ENCODE peak calls at places on chromosome 19, in nine cellular contexts. One of them, this sample, is unnamed.
A peak's percentile ranks its signal among the peaks of the same experiment; 100 is the strongest.

GRCh38 chr19:934865-935422 is 9.1 kb downstream of the ARID3A start:
- DNase-seq in IMR-90: peak; percentile 49
- DNase-seq in body of pancreas: peak; percentile 98
- DNase-seq in testis: peak; percentile 71
- DNase-seq in Peyer's patch: no peak
- DNase-seq in GM12878: no peak
- DNase-seq in heart left ventricle: peak; percentile 93
- DNase-seq in suprapubic skin: peak; percentile 91
- DNase-seq in stomach: peak; percentile 97
- DNase-seq in this sample: no peak

GRCh38 chr19:11576186-11576585 is 1.3 kb downstream of the ACP5 start:
- DNase-seq in IMR-90: no peak
- DNase-seq in body of pancreas: no peak
- DNase-seq in testis: no peak
- DNase-seq in Peyer's patch: no peak
- DNase-seq in GM12878: no peak
- DNase-seq in heart left ventricle: no peak
- DNase-seq in suprapubic skin: no peak
- DNase-seq in stomach: no peak
- DNase-seq in this sample: no peak

GRCh38 chr19:35349614-35350521 is 2.2 kb downstream of the FFAR1 start:
- DNase-seq in IMR-90: no peak
- DNase-seq in body of pancreas: no peak
- DNase-seq in testis: no peak
- DNase-seq in Peyer's patch: peak; percentile 15
- DNase-seq in GM12878: no peak
- DNase-seq in heart left ventricle: peak; percentile 45
- DNase-seq in suprapubic skin: peak; percentile 65
- DNase-seq in stomach: no peak
- DNase-seq in this sample: no peak

GRCh38 chr19:900302-901111 is 7.2 kb downstream of the RNU6-9 start:
- DNase-seq in IMR-90: no peak
- DNase-seq in body of pancreas: no peak
- DNase-seq in testis: peak; percentile 38
- DNase-seq in Peyer's patch: no peak
- DNase-seq in GM12878: no peak
- DNase-seq in heart left ventricle: no peak
- DNase-seq in suprapubic skin: no peak
- DNase-seq in stomach: no peak
- DNase-seq in this sample: peak; percentile 63

GRCh38 chr19:11008111-11008510 is 47.3 kb downstream of the SMARCA4 start:
- DNase-seq in IMR-90: no peak
- DNase-seq in body of pancreas: no peak
- DNase-seq in testis: no peak
- DNase-seq in Peyer's patch: no peak
- DNase-seq in GM12878: no peak
- DNase-seq in heart left ventricle: no peak
- DNase-seq in suprapubic skin: no peak
- DNase-seq in stomach: no peak
- DNase-seq in this sample: no peak

GRCh38 chr19:58381460-58382220 is 810 bp upstream of the ZNF837 start:
- DNase-seq in IMR-90: no peak
- DNase-seq in body of pancreas: no peak
- DNase-seq in testis: no peak
- DNase-seq in Peyer's patch: no peak
- DNase-seq in GM12878: no peak
- DNase-seq in heart left ventricle: peak; percentile 58
- DNase-seq in suprapubic skin: no peak
- DNase-seq in stomach: no peak
- DNase-seq in this sample: no peak

GRCh38 chr19:53903055-53903680 is 5.9 kb upstream of the CACNG7 start:
- DNase-seq in IMR-90: peak; percentile 30
- DNase-seq in body of pancreas: peak; percentile 40
- DNase-seq in testis: peak; percentile 45
- DNase-seq in Peyer's patch: no peak
- DNase-seq in GM12878: no peak
- DNase-seq in heart left ventricle: no peak
- DNase-seq in suprapubic skin: no peak
- DNase-seq in stomach: no peak
- DNase-seq in this sample: peak; percentile 55

GRCh38 chr19:27885361-27885760 is 1327.6 kb downstream of the UQCRFS1 start:
- DNase-seq in IMR-90: no peak
- DNase-seq in body of pancreas: no peak
- DNase-seq in testis: no peak
- DNase-seq in Peyer's patch: no peak
- DNase-seq in GM12878: no peak
- DNase-seq in heart left ventricle: no peak
- DNase-seq in suprapubic skin: no peak
- DNase-seq in stomach: no peak
- DNase-seq in this sample: no peak

GRCh38 chr19:4361152-4362037 is 18.0 kb downstream of the MPND start:
- DNase-seq in IMR-90: peak; percentile 54
- DNase-seq in body of pancreas: no peak
- DNase-seq in testis: no peak
- DNase-seq in Peyer's patch: no peak
- DNase-seq in GM12878: no peak
- DNase-seq in heart left ventricle: no peak
- DNase-seq in suprapubic skin: no peak
- DNase-seq in stomach: no peak
- DNase-seq in this sample: no peak

DNA sequence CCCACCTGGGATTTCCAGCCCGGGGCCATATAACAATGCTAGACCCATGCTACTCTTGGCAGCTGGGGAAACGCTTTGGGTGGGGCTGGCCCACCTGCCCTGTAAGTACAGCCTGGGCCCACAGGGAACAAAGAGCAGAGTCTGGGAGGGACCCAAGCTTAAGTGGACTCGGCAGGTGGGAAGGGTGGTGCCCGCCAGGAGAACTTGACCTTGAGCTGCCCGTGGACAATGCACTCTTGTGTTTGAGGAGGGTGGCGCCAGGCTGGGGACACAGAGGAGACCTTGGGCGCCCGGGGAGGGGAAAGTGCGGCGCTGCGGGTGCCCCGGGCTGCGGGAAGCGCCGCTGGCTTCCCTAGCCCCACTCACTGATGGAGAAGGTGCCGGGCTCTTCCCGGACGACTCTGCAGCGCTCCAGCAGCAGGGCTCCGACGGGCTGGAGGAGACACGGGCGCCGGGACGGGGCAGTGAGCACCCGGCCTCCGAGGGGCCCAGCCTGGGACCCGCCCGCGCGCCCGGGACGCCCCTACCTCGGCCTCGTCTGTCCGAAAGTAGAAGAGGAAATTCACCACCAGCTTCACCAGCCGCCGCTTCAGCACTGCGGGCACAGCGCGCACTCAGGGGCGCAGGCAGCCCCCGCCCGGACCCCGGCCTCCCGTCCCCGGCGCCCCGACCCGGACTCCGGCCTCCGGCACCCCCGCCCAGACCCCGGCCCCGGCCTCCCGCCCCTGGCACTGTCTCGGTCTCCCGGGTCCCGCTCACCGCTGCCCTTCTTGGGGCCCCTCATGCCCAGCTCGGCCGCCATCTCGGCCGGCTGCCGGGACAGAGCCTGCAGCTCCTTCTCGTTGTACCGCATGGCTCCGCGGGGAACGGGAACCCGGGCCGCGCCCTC is 489 bp downstream of the PLEKHJ1 start:
- DNase-seq in IMR-90: no peak
- DNase-seq in body of pancreas: peak; percentile 86
- DNase-seq in testis: peak; percentile 67
- DNase-seq in Peyer's patch: no peak
- DNase-seq in GM12878: no peak
- DNase-seq in heart left ventricle: no peak
- DNase-seq in suprapubic skin: no peak
- DNase-seq in stomach: peak; percentile 79
- DNase-seq in this sample: no peak
- TF ChIP-seq POLR2A in IMR-90: no peak
- TF ChIP-seq POLR2A in body of pancreas: peak; percentile 40
- TF ChIP-seq POLR2A in testis: no peak
- TF ChIP-seq POLR2A in Peyer's patch: peak; percentile 92
- TF ChIP-seq POLR2A in GM12878: peak; percentile 67
- TF ChIP-seq POLR2A in heart left ventricle: no peak
- TF ChIP-seq POLR2A in suprapubic skin: no peak
- TF ChIP-seq POLR2A in stomach: no peak
- TF ChIP-seq POLR2A in this sample: no peak

GRCh38 chr19:40464059-40465024 is 1.2 kb downstream of the BLVRB start:
- DNase-seq in IMR-90: peak; percentile 88
- DNase-seq in body of pancreas: peak; percentile 91
- DNase-seq in testis: peak; percentile 89
- DNase-seq in Peyer's patch: peak; percentile 75
- DNase-seq in GM12878: no peak
- DNase-seq in heart left ventricle: peak; percentile 85
- DNase-seq in suprapubic skin: peak; percentile 88
- DNase-seq in stomach: peak; percentile 92
- DNase-seq in this sample: peak; percentile 99

GRCh38 chr19:40466219-40467006 is at the start of gene SPTBN4:
- DNase-seq in IMR-90: no peak
- DNase-seq in body of pancreas: peak; percentile 39
- DNase-seq in testis: peak; percentile 39
- DNase-seq in Peyer's patch: peak; percentile 29
- DNase-seq in GM12878: peak; percentile 40
- DNase-seq in heart left ventricle: peak; percentile 67
- DNase-seq in suprapubic skin: peak; percentile 85
- DNase-seq in stomach: no peak
- DNase-seq in this sample: no peak

GRCh38 chr19:40465025-40465780 is at the start of gene BLVRB:
- DNase-seq in IMR-90: peak; percentile 52
- DNase-seq in body of pancreas: peak; percentile 73
- DNase-seq in testis: no peak
- DNase-seq in Peyer's patch: no peak
- DNase-seq in GM12878: no peak
- DNase-seq in heart left ventricle: no peak
- DNase-seq in suprapubic skin: no peak
- DNase-seq in stomach: no peak
- DNase-seq in this sample: peak; percentile 95

GRCh38 chr19:40467007-40467565 is 285 bp downstream of the SPTBN4 start:
- DNase-seq in IMR-90: no peak
- DNase-seq in body of pancreas: no peak
- DNase-seq in testis: no peak
- DNase-seq in Peyer's patch: no peak
- DNase-seq in GM12878: no peak
- DNase-seq in heart left ventricle: peak; percentile 67
- DNase-seq in suprapubic skin: no peak
- DNase-seq in stomach: no peak
- DNase-seq in this sample: no peak

DNA sequence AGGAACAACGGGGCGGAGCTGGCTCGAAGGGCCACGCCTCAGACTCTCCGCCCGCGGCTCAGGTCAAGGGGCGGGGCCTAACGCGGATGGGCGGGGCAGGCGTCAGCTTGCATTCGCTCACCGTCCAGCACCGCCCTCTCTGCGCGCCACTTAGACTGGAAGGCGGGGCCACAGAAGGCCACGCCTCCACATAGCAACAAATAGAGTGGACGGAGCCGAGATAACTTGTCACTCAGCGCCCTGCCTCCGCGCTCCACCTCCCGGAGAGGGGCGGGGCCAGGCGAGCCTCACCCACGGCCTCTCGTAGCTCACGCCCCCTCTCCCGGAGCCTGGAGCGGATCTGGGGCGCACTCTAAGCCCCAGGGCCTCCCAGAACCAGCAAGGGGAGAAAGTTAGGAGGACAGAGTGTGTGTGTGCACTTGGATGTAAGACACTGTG is 255 bp upstream of the BLVRB start:
- DNase-seq in IMR-90: peak; percentile 99
- DNase-seq in body of pancreas: peak; percentile 100
- DNase-seq in testis: peak; percentile 100
- DNase-seq in Peyer's patch: peak; percentile 100
- DNase-seq in GM12878: peak; percentile 96
- DNase-seq in heart left ventricle: peak; percentile 100
- DNase-seq in suprapubic skin: peak; percentile 99
- DNase-seq in stomach: peak; percentile 100
- DNase-seq in this sample: peak; percentile 100
- TF ChIP-seq POLR2A in IMR-90: no peak
- TF ChIP-seq POLR2A in body of pancreas: no peak
- TF ChIP-seq POLR2A in testis: no peak
- TF ChIP-seq POLR2A in Peyer's patch: no peak
- TF ChIP-seq POLR2A in GM12878: no peak
- TF ChIP-seq POLR2A in heart left ventricle: no peak
- TF ChIP-seq POLR2A in suprapubic skin: no peak
- TF ChIP-seq POLR2A in stomach: no peak
- TF ChIP-seq POLR2A in this sample: peak; percentile 60

GRCh38 chr19:13116282-13117175 is at the start of gene TRMT1:
- DNase-seq in IMR-90: peak; percentile 91
- DNase-seq in body of pancreas: peak; percentile 94
- DNase-seq in testis: peak; percentile 97
- DNase-seq in Peyer's patch: peak; percentile 95
- DNase-seq in GM12878: peak; percentile 90
- DNase-seq in heart left ventricle: peak; percentile 94
- DNase-seq in suprapubic skin: peak; percentile 97
- DNase-seq in stomach: peak; percentile 93
- DNase-seq in this sample: peak; percentile 93
- TF ChIP-seq POLR2A in IMR-90: peak; percentile 31
- TF ChIP-seq POLR2A in body of pancreas: no peak
- TF ChIP-seq POLR2A in testis: no peak
- TF ChIP-seq POLR2A in Peyer's patch: peak; percentile 31
- TF ChIP-seq POLR2A in GM12878: peak; percentile 73
- TF ChIP-seq POLR2A in heart left ventricle: no peak
- TF ChIP-seq POLR2A in suprapubic skin: no peak
- TF ChIP-seq POLR2A in stomach: no peak
- TF ChIP-seq POLR2A in this sample: no peak

DNA sequence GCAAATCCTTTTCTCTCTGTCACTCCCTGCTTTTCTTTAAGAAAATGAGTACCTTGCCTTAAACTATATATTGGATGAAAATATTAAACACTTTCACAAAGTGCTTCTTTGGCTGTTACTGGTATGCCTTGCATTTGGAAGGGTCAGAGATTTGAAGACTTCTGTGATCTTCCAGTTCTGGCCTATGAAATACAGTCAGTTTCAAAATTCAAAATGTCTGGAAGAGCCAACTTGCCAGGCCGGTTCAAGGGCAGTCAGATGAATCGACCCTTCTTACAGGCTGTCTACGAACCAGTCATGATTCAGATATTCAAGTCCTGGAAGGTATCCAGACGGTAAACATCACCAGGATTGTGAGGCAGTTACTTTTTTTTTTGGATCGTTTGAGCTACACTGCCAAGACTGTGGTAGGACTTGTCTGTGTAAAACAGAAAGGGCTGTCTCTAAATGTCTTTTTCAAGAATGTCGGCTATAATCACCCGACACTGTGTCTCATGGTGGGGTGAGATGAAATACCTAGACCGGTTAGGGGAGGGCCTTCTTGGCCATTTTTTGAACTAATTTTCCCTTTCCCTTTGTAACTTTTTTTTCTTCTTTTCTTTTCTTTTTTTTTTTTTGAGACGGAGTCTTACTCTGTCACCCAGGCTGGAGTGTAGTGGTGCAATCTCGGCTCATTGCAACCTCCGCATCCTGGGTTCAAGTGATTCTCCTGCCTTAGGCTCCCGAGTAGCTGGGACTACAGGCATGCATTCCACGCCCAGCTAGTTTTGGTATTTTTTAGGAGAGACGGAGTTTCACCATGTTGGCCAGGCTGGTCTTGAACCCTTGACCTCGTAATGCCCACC is 11.2 kb downstream of the ACTN4 start:
- DNase-seq in IMR-90: peak; percentile 100
- DNase-seq in body of pancreas: peak; percentile 91
- DNase-seq in testis: peak; percentile 71
- DNase-seq in Peyer's patch: no peak
- DNase-seq in GM12878: no peak
- DNase-seq in heart left ventricle: no peak
- DNase-seq in suprapubic skin: no peak
- DNase-seq in stomach: peak; percentile 63
- DNase-seq in this sample: no peak
- TF ChIP-seq POLR2A in IMR-90: peak; percentile 74
- TF ChIP-seq POLR2A in body of pancreas: no peak
- TF ChIP-seq POLR2A in testis: no peak
- TF ChIP-seq POLR2A in Peyer's patch: no peak
- TF ChIP-seq POLR2A in GM12878: no peak
- TF ChIP-seq POLR2A in heart left ventricle: no peak
- TF ChIP-seq POLR2A in suprapubic skin: no peak
- TF ChIP-seq POLR2A in stomach: no peak
- TF ChIP-seq POLR2A in this sample: no peak